ENCODE peak calls at places on chromosomes 16 and 17, in four cellular contexts. One of them, this sample, is unnamed.

GRCh38 chr16:1140582-1140981 is 12.3 kb upstream of the CACNA1H start:
- DNase-seq in renal cortical epithelial cell: no peak
- DNase-seq in ACHN: no peak
- DNase-seq in AG09319: no peak
- DNase-seq in this sample: no peak

GRCh38 chr16:66588981-66589713 is 9.9 kb downstream of the CMTM2 start:
- DNase-seq in renal cortical epithelial cell: peak
- DNase-seq in AG09319: no peak
- DNase-seq in ACHN: peak
- DNase-seq in this sample: no peak

GRCh38 chr17:64061157-64061898 is 40.9 kb upstream of the ICAM2 start:
- DNase-seq in ACHN: no peak
- DNase-seq in AG09319: no peak
- DNase-seq in renal cortical epithelial cell: peak
- DNase-seq in this sample: peak

GRCh38 chr16:6160871-6161270 is 1063.3 kb upstream of the EEF2KMT start:
- DNase-seq in ACHN: no peak
- DNase-seq in renal cortical epithelial cell: no peak
- DNase-seq in AG09319: no peak
- DNase-seq in this sample: no peak

GRCh38 chr16:4386951-4387565 is 15.4 kb downstream of the VASN start:
- DNase-seq in ACHN: no peak
- DNase-seq in renal cortical epithelial cell: no peak
- DNase-seq in AG09319: no peak
- DNase-seq in this sample: no peak

GRCh38 chr17:35515027-35515426 is 22.5 kb downstream of the SLFN12L start:
- DNase-seq in renal cortical epithelial cell: no peak
- DNase-seq in AG09319: no peak
- DNase-seq in ACHN: no peak
- DNase-seq in this sample: no peak

GRCh38 chr17:56112086-56112485 is 41.2 kb upstream of the ANKFN1 start:
- DNase-seq in ACHN: no peak
- DNase-seq in AG09319: peak
- DNase-seq in renal cortical epithelial cell: peak
- DNase-seq in this sample: peak

GRCh38 chr17:51165680-51166197 is 472 bp upstream of the NME2 start:
- DNase-seq in ACHN: peak
- DNase-seq in AG09319: no peak
- DNase-seq in renal cortical epithelial cell: peak
- DNase-seq in this sample: peak

GRCh38 chr16:720507-720989 is 398 bp upstream of the ANTKMT start:
- DNase-seq in AG09319: no peak
- DNase-seq in renal cortical epithelial cell: peak
- DNase-seq in ACHN: peak
- DNase-seq in this sample: peak

GRCh38 chr16:66274335-66275110 is 92.0 kb upstream of the CDH5 start:
- DNase-seq in renal cortical epithelial cell: peak
- DNase-seq in AG09319: no peak
- DNase-seq in ACHN: peak
- DNase-seq in this sample: peak

GRCh38 chr17:79852748-79853147 is 13.5 kb upstream of the CBX4 start:
- DNase-seq in ACHN: peak
- DNase-seq in AG09319: no peak
- DNase-seq in renal cortical epithelial cell: peak
- DNase-seq in this sample: peak

GRCh38 chr16:89712476-89712805 is 8.3 kb downstream of the VPS9D1 start:
- DNase-seq in AG09319: no peak
- DNase-seq in renal cortical epithelial cell: no peak
- DNase-seq in ACHN: no peak
- DNase-seq in this sample: no peak

GRCh38 chr17:6444573-6445335 is 499 bp downstream of the PIMREG start:
- DNase-seq in ACHN: no peak
- DNase-seq in renal cortical epithelial cell: no peak
- DNase-seq in AG09319: no peak
- DNase-seq in this sample: no peak

GRCh38 chr16:83926726-83927397 is 26.2 kb upstream of the OSGIN1 start:
- DNase-seq in AG09319: no peak
- DNase-seq in ACHN: peak
- DNase-seq in renal cortical epithelial cell: peak
- DNase-seq in this sample: peak

GRCh38 chr16:15609286-15609649 is 33.7 kb downstream of the MARF1 start:
- DNase-seq in renal cortical epithelial cell: no peak
- DNase-seq in AG09319: no peak
- DNase-seq in ACHN: no peak
- DNase-seq in this sample: no peak

GRCh38 chr16:24858219-24859041 is 12.7 kb downstream of the SLC5A11 start:
- DNase-seq in AG09319: no peak
- DNase-seq in renal cortical epithelial cell: peak
- DNase-seq in ACHN: peak
- DNase-seq in this sample: peak